ENCODE peak calls at places on chromosome 20, in six cellular contexts. One of them, this sample, is unnamed. For H3K9me3, the result is how much of the 10 kb centered on the place peaks cover.

GRCh38 chr20:57397693-57398108 is 6.5 kb downstream of the RBM38 start:
- DNase-seq in Panc1: no peak
- DNase-seq in CD4-positive, alpha-beta memory T cell: peak
- DNase-seq in aorta: peak
- DNase-seq in heart right ventricle: no peak
- DNase-seq in naive thymus-derived CD4-positive, alpha-beta T cell: peak
- DNase-seq in this sample: peak

GRCh38 chr20:62921119-62921687 is 5.1 kb downstream of the DIDO1 start:
- DNase-seq in Panc1: no peak
- DNase-seq in CD4-positive, alpha-beta memory T cell: peak
- DNase-seq in aorta: peak
- DNase-seq in heart right ventricle: peak
- DNase-seq in naive thymus-derived CD4-positive, alpha-beta T cell: peak
- DNase-seq in this sample: peak

GRCh38 chr20:43191143-43191542 is 1.4 kb upstream of the PTPRT start:
- DNase-seq in Panc1: no peak
- DNase-seq in CD4-positive, alpha-beta memory T cell: no peak
- DNase-seq in aorta: no peak
- DNase-seq in heart right ventricle: no peak
- DNase-seq in naive thymus-derived CD4-positive, alpha-beta T cell: no peak
- DNase-seq in this sample: no peak

GRCh38 chr20:45487231-45487635 is 17.7 kb downstream of the WFDC2 start:
- DNase-seq in Panc1: no peak
- DNase-seq in CD4-positive, alpha-beta memory T cell: no peak
- DNase-seq in aorta: no peak
- DNase-seq in heart right ventricle: no peak
- DNase-seq in naive thymus-derived CD4-positive, alpha-beta T cell: no peak
- DNase-seq in this sample: no peak

GRCh38 chr20:20780127-20780822 is 67.8 kb upstream of the RALGAPA2 start:
- DNase-seq in Panc1: no peak
- DNase-seq in CD4-positive, alpha-beta memory T cell: no peak
- DNase-seq in aorta: peak
- DNase-seq in heart right ventricle: peak
- DNase-seq in naive thymus-derived CD4-positive, alpha-beta T cell: no peak
- DNase-seq in this sample: no peak

GRCh38 chr20:62804632-62805364 is at the start of gene OGFR:
- DNase-seq in Panc1: no peak
- DNase-seq in CD4-positive, alpha-beta memory T cell: peak
- DNase-seq in aorta: peak
- DNase-seq in heart right ventricle: peak
- DNase-seq in naive thymus-derived CD4-positive, alpha-beta T cell: peak
- DNase-seq in this sample: peak

GRCh38 chr20:478949-479429 is 16.7 kb upstream of the TBC1D20 start:
- DNase-seq in Panc1: peak
- DNase-seq in CD4-positive, alpha-beta memory T cell: peak
- DNase-seq in aorta: no peak
- DNase-seq in heart right ventricle: peak
- DNase-seq in naive thymus-derived CD4-positive, alpha-beta T cell: peak
- DNase-seq in this sample: no peak

GRCh38 chr20:58225490-58226200 is 2.8 kb downstream of the ANKRD60 start:
- DNase-seq in Panc1: no peak
- DNase-seq in CD4-positive, alpha-beta memory T cell: no peak
- DNase-seq in aorta: no peak
- DNase-seq in heart right ventricle: no peak
- DNase-seq in naive thymus-derived CD4-positive, alpha-beta T cell: no peak
- DNase-seq in this sample: no peak

GRCh38 chr20:31906001-31906400 is 35.6 kb downstream of the TTLL9 start:
- DNase-seq in Panc1: no peak
- DNase-seq in CD4-positive, alpha-beta memory T cell: no peak
- DNase-seq in aorta: no peak
- DNase-seq in heart right ventricle: no peak
- DNase-seq in naive thymus-derived CD4-positive, alpha-beta T cell: no peak
- DNase-seq in this sample: no peak

DNA sequence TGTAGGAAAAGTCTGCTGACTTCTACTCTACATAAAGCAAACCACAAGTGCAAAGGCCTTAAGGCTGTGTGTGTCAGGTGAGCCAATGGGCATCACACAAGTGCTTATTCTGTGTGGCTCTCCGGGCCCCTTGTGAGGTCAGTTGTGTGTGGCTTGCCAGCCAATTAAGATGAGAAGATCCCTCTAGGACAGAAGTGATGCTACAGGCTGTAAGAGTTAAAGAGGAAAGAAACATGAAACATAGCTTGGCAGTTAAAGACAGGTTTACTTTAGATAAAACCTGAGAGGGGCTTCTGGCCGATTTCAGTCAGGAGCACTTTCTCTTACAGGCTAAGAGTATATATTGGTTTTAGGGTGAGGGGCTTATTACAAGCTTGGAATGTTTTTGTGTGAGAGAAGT is 242.4 kb downstream of the NFATC2 start:
- DNase-seq in Panc1: no peak
- DNase-seq in CD4-positive, alpha-beta memory T cell: no peak
- DNase-seq in aorta: no peak
- DNase-seq in heart right ventricle: no peak
- DNase-seq in naive thymus-derived CD4-positive, alpha-beta T cell: no peak
- DNase-seq in this sample: no peak
- H3K9me3 ChIP-seq in Panc1: under half
- H3K9me3 ChIP-seq in CD4-positive, alpha-beta memory T cell: under half
- H3K9me3 ChIP-seq in aorta: under half
- H3K9me3 ChIP-seq in heart right ventricle: under half
- H3K9me3 ChIP-seq in naive thymus-derived CD4-positive, alpha-beta T cell: under half
- H3K9me3 ChIP-seq in this sample: under half

DNA sequence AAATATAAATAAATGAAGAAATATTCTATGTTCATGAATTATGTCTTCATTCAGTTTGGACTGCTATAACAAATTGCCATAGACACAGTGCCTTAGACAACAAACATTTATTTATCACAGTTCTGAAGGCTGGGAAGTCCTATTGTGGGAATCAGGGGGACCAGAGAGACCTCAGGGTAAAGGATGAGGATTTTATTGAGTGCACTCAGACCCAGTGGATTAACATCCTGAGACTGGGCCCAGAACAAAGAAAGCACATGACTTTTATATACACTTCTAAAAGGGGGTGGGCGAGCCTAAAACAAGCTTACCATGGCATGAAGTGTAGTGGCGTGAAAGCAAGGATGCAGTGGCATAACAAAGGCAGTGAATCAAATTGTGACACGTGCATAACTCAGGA is 26.9 kb upstream of the CBLN4 start:
- DNase-seq in Panc1: no peak
- DNase-seq in CD4-positive, alpha-beta memory T cell: no peak
- DNase-seq in aorta: no peak
- DNase-seq in heart right ventricle: no peak
- DNase-seq in naive thymus-derived CD4-positive, alpha-beta T cell: no peak
- DNase-seq in this sample: no peak
- H3K9me3 ChIP-seq in Panc1: under half
- H3K9me3 ChIP-seq in CD4-positive, alpha-beta memory T cell: under half
- H3K9me3 ChIP-seq in aorta: under half
- H3K9me3 ChIP-seq in heart right ventricle: under half
- H3K9me3 ChIP-seq in naive thymus-derived CD4-positive, alpha-beta T cell: under half
- H3K9me3 ChIP-seq in this sample: under half

DNA sequence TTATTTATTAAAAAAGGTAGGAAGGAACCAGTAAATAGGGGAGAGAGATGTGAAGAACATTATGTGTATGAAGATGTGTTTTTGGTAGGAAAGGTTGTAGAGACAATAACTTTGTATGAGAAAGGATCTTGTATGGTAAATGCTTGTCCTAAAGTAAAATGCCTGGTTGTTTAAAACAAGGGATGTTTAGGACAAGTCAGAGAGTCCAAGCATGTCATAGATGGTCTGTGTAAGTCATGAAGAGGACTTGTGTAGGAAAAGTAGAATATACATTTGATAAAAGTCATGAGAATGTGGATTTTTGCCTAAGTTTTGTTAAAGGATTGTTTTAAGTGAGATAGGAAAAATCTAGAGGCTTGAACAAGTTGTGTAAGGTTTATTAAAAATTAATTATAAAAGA is 325.1 kb downstream of the CDH26 start:
- DNase-seq in Panc1: no peak
- DNase-seq in CD4-positive, alpha-beta memory T cell: no peak
- DNase-seq in aorta: no peak
- DNase-seq in heart right ventricle: no peak
- DNase-seq in naive thymus-derived CD4-positive, alpha-beta T cell: no peak
- DNase-seq in this sample: no peak
- H3K9me3 ChIP-seq in Panc1: under half
- H3K9me3 ChIP-seq in CD4-positive, alpha-beta memory T cell: under half
- H3K9me3 ChIP-seq in aorta: under half
- H3K9me3 ChIP-seq in heart right ventricle: under half
- H3K9me3 ChIP-seq in naive thymus-derived CD4-positive, alpha-beta T cell: under half
- H3K9me3 ChIP-seq in this sample: under half

GRCh38 chr20:16444056-16444777 is 129.0 kb downstream of the KIF16B start:
- DNase-seq in Panc1: no peak
- DNase-seq in CD4-positive, alpha-beta memory T cell: no peak
- DNase-seq in aorta: no peak
- DNase-seq in heart right ventricle: no peak
- DNase-seq in naive thymus-derived CD4-positive, alpha-beta T cell: no peak
- DNase-seq in this sample: no peak
- H3K9me3 ChIP-seq in Panc1: under half
- H3K9me3 ChIP-seq in CD4-positive, alpha-beta memory T cell: under half
- H3K9me3 ChIP-seq in aorta: under half
- H3K9me3 ChIP-seq in heart right ventricle: under half
- H3K9me3 ChIP-seq in naive thymus-derived CD4-positive, alpha-beta T cell: under half
- H3K9me3 ChIP-seq in this sample: under half

GRCh38 chr20:30511322-30512030 is 746.0 kb upstream of the DEFB115 start:
- DNase-seq in Panc1: no peak
- DNase-seq in CD4-positive, alpha-beta memory T cell: no peak
- DNase-seq in aorta: no peak
- DNase-seq in heart right ventricle: no peak
- DNase-seq in naive thymus-derived CD4-positive, alpha-beta T cell: no peak
- DNase-seq in this sample: no peak
- H3K9me3 ChIP-seq in Panc1: under half
- H3K9me3 ChIP-seq in CD4-positive, alpha-beta memory T cell: under half
- H3K9me3 ChIP-seq in aorta: under half
- H3K9me3 ChIP-seq in heart right ventricle: under half
- H3K9me3 ChIP-seq in naive thymus-derived CD4-positive, alpha-beta T cell: under half
- H3K9me3 ChIP-seq in this sample: under half